ENCODE peak calls at places on chromosome 3, in four cellular contexts. D, K, A and H are unnamed samples.

GRCh38 chr3:193095366-193095765 is 145.7 kb upstream of the PLAAT1 start:
- DNase-seq in D (no peak), K (no peak), A (no peak), H (no peak)

GRCh38 chr3:194561306-194561974 is 71.8 kb downstream of the TMEM44 start:
- DNase-seq in D (no peak), K (no peak), A (no peak), H (no peak)

GRCh38 chr3:31895471-31895870 is 85.6 kb downstream of the OSBPL10 start:
- DNase-seq in D (no peak), K (no peak), A (no peak), H (no peak)

GRCh38 chr3:139928708-139929505 is 6.1 kb upstream of the CLSTN2 start:
- DNase-seq in D (no peak), K (no peak), A (no peak), H (no peak)

GRCh38 chr3:134711284-134711683 is 60.5 kb upstream of the KY start:
- DNase-seq in D (no peak), K (no peak), A (no peak), H (no peak)

GRCh38 chr3:184335661-184336483 is 1.5 kb upstream of the FAM131A start:
- DNase-seq in D (peak; percentile 83), K (peak; percentile 92), A (peak; percentile 94), H (peak; percentile 94)

GRCh38 chr3:28018925-28019718 is 222.3 kb upstream of the CMC1 start:
- DNase-seq in D (peak; percentile 85), K (no peak), A (no peak), H (no peak)

GRCh38 chr3:169634618-169635236 is 28.8 kb downstream of the MECOM start:
- DNase-seq in D (no peak), K (no peak), A (no peak), H (no peak)

GRCh38 chr3:148739720-148740119 is 42.0 kb downstream of the AGTR1 start:
- DNase-seq in D (no peak), K (no peak), A (no peak), H (no peak)

GRCh38 chr3:15403965-15404364 is 23.4 kb downstream of the METTL6 start:
- DNase-seq in D (no peak), K (no peak), A (no peak), H (no peak)

GRCh38 chr3:14439501-14440167 is 37.2 kb downstream of the SLC6A6 start:
- DNase-seq in D (no peak), K (no peak), A (peak; percentile 78), H (no peak)

GRCh38 chr3:63964287-63965073 is 52.3 kb upstream of the SCAANT1 start:
- DNase-seq in D (no peak), K (no peak), A (no peak), H (no peak)

GRCh38 chr3:189392969-189393368 is 221.2 kb downstream of the TPRG1 start:
- DNase-seq in D (no peak), K (no peak), A (no peak), H (no peak)